ENCODE peak calls at places on chromosome 17, in ten cellular contexts. U is activated CD8-positive, alpha-beta T cell treated with anti-CD3 and anti-CD28 coated beads for 36 hours; A is fibroblast of lung; O is frontal cortex; S is cardiac muscle cell; C is M059J; P is C1 segment of cervical spinal cord; I is NCI-H1417; W is PC-3; Y is neural crest cell. J is an unnamed sample.

GRCh38 chr17:292531-293382 is 59.9 kb downstream of the RPH3AL start:
- DNase-seq in A (no peak), W (no peak), O (no peak), U (peak), C (no peak), P (no peak), I (no peak), S (no peak), Y (no peak), J (no peak)

GRCh38 chr17:9865585-9865984 is 39.5 kb downstream of the RCVRN start:
- DNase-seq in C (no peak), P (no peak), Y (no peak), S (no peak), O (no peak), U (no peak), A (no peak), W (no peak), I (no peak), J (no peak)

GRCh38 chr17:6523330-6523729 is 33.0 kb downstream of the PITPNM3 start:
- DNase-seq in W (peak), C (peak), S (no peak), I (no peak), U (no peak), O (no peak), A (peak), P (no peak), Y (no peak), J (no peak)

GRCh38 chr17:40529991-40530390 is 28.6 kb upstream of the TNS4 start:
- DNase-seq in W (peak), Y (no peak), I (no peak), A (no peak), U (no peak), O (no peak), S (no peak), P (no peak), C (peak), J (no peak)

GRCh38 chr17:47704116-47704515 is 10.2 kb downstream of the TBKBP1 start:
- DNase-seq in A (no peak), O (no peak), C (no peak), I (no peak), S (no peak), P (no peak), Y (no peak), W (no peak), U (peak), J (no peak)

GRCh38 chr17:33389506-33390141 is 96.5 kb upstream of the ASIC2 start:
- DNase-seq in I (no peak), P (no peak), A (no peak), W (no peak), C (no peak), Y (no peak), S (no peak), U (no peak), O (no peak), J (no peak)

GRCh38 chr17:64091116-64091515 is 38.8 kb downstream of the ERN1 start:
- DNase-seq in W (peak), U (peak), A (no peak), Y (no peak), I (no peak), O (no peak), S (no peak), C (peak), P (no peak), J (no peak)

GRCh38 chr17:27430882-27431491 is 25.3 kb upstream of the KSR1 start:
- DNase-seq in C (peak), O (no peak), S (peak), I (peak), U (no peak), A (peak), W (peak), P (no peak), Y (peak), J (no peak)

GRCh38 chr17:20083460-20083859 is 74.3 kb downstream of the SPECC1 start:
- DNase-seq in Y (no peak), O (no peak), S (no peak), P (no peak), I (no peak), W (no peak), U (no peak), A (peak), C (no peak), J (no peak)

GRCh38 chr17:81396278-81396721 is 1.0 kb downstream of the BAHCC1 start:
- DNase-seq in W (no peak), S (peak), C (no peak), A (no peak), Y (no peak), U (no peak), P (no peak), O (no peak), I (no peak), J (no peak)

J was measured in SK-N-MC.